ENCODE peak calls at places on chromosomes 13 and 19, in seven cellular contexts. Z is neuronal stem cell, L is H9, Q is mesenchymal stem cell, K is IMR-90, W is H1, C is trophoblast cell. U is an unnamed sample. For H3K4me1, the result is how much of the 10 kb centered on the place peaks cover.

GRCh38 chr19:49581007-49581508 is at the start of gene PRRG2:
- DNase-seq in C (no peak), Z (no peak), Q (no peak), K (no peak), W (no peak), L (peak), U (peak)

GRCh38 chr19:58395979-58396627 is 647 bp downstream of the RNF225 start:
- DNase-seq in K (no peak), C (no peak), W (no peak), Z (no peak), L (peak), Q (no peak), U (peak)

GRCh38 chr19:8340341-8341096 is 2.5 kb downstream of the KANK3 start:
- DNase-seq in C (no peak), K (no peak), Q (peak), W (no peak), Z (no peak), L (peak), U (no peak)

GRCh38 chr19:11451942-11452813 is 16.7 kb downstream of the PRKCSH start:
- DNase-seq in L (peak), Q (no peak), Z (no peak), C (no peak), W (no peak), K (no peak), U (no peak)

GRCh38 chr19:14019100-14019499 is 8.8 kb upstream of the RLN3 start:
- DNase-seq in L (no peak), K (no peak), W (no peak), Q (no peak), C (no peak), Z (no peak), U (no peak)

GRCh38 chr19:44527554-44527953 is 1.9 kb downstream of the CEACAM20 start:
- DNase-seq in Z (no peak), W (no peak), L (no peak), Q (no peak), K (no peak), C (no peak), U (no peak)

GRCh38 chr19:48671456-48671995 is 1.3 kb downstream of the NTN5 start:
- DNase-seq in C (no peak), Z (no peak), K (no peak), W (no peak), L (no peak), Q (no peak), U (no peak)

GRCh38 chr13:109271991-109272454 is 514.4 kb downstream of the IRS2 start:
- DNase-seq in W (no peak), Q (peak), K (no peak), L (no peak), Z (no peak), C (peak), U (peak)

GRCh38 chr19:48450441-48450840 is 4.7 kb downstream of the GRWD1 start:
- DNase-seq in Z (no peak), L (no peak), W (no peak), K (no peak), C (no peak), Q (no peak), U (no peak)

GRCh38 chr13:32880636-32881035 is 135.6 kb upstream of the KL start:
- DNase-seq in W (no peak), K (no peak), Q (no peak), Z (no peak), L (no peak), C (no peak), U (no peak)

GRCh38 chr19:29528946-29529645 is 3.3 kb downstream of the VSTM2B start:
- DNase-seq in L (peak), W (no peak), Z (peak), Q (no peak), K (no peak), C (no peak), U (peak)

GRCh38 chr19:46955813-46956371 is 63.7 kb upstream of the NPAS1 start:
- DNase-seq in L (no peak), Z (no peak), K (no peak), C (no peak), W (no peak), Q (no peak), U (no peak)

GRCh38 chr13:26042781-26043180 is 9.0 kb downstream of the SHISA2 start:
- DNase-seq in K (no peak), Z (no peak), C (no peak), L (no peak), W (no peak), Q (no peak), U (no peak)

GRCh38 chr13:52377898-52378297 is 28.1 kb downstream of the THSD1 start:
- DNase-seq in L (no peak), K (no peak), Z (no peak), Q (no peak), C (peak), W (no peak), U (no peak)

GRCh38 chr13:59863621-59864020 is 300.1 kb downstream of the DIAPH3 start:
- DNase-seq in Q (no peak), L (no peak), W (no peak), Z (no peak), K (no peak), C (no peak), U (no peak)

GRCh38 chr13:20390526-20391175 is 135.0 kb downstream of the CRYL1 start:
- DNase-seq in W (no peak), L (no peak), Z (no peak), Q (no peak), C (no peak), K (no peak), U (no peak)

DNA sequence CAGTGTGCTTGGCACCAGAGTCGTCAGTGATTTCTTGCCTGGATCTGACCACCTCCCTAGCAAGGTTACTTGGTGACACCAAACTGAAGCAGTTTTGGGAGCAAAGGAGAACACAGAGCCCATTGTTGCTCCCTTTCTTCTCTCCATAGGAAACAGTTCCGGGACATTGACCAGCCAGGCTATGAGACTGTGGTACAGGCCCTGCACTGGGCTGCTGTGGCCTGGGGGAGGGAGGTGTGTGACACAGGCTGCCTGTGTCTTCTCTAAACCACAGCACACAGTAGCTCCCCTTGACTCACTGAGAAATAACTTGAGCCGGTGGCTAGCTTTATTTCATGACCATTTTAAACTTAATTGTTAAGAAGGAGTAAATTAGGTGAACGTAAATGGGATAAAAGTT is 214.8 kb upstream of the UBL3 start:
- DNase-seq in C (no peak), Z (no peak), L (no peak), Q (no peak), W (no peak), K (no peak), U (no peak)
- H2BK5ac ChIP-seq in C (peak), Z (no peak), L (no peak), Q (no peak), W (no peak), K (no peak), U (no peak)

DNA sequence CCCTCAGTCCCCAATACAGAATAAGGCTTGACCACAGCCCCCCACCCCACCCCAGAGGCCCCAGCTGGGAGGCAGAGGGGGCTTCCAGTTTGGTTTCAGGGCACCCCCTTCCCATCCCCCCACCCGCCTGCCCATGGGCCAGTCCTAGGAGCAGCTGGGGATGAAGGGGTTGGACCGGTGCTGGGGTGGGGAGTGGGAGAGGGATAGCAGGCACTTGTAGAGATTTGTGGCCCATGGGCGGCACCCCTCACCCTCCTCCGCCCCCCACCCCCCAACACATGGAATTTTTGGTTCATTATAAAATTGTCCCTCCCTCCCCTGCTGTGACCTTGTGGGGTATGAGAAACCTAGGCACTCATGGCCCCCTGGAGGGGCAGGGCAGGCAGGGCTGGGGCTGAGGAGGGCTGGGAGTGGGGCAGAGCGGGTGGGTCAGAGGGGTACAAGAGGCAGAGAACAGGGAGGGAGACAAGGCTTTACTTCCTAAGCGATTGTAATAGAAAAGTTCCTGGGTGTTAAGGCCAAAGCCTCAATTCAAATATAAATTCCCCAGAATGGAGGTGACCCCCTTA is 5.3 kb upstream of the GSK3A start:
- DNase-seq in Q (no peak), L (no peak), Z (no peak), K (no peak), W (no peak), C (no peak), U (no peak)
- H3K4me1 ChIP-seq in Q (under half), L (under half), Z (under half), K (under half), W (under half), C (under half), U (under half)

GRCh38 chr19:2423913-2424685 is 3.3 kb downstream of the TIMM13 start:
- DNase-seq in K (no peak), W (no peak), Q (no peak), C (no peak), Z (no peak), L (peak), U (no peak)

GRCh38 chr19:2421581-2422306 is 5.6 kb downstream of the TIMM13 start:
- DNase-seq in Z (no peak), K (no peak), L (peak), C (no peak), Q (no peak), W (no peak), U (no peak)

GRCh38 chr19:2424686-2425621 is 2.4 kb downstream of the TIMM13 start:
- DNase-seq in Z (peak), C (peak), Q (peak), K (peak), W (peak), L (peak), U (peak)

GRCh38 chr19:2425622-2426581 is 1.5 kb downstream of the TIMM13 start:
- DNase-seq in L (peak), Z (no peak), Q (no peak), K (no peak), W (no peak), C (no peak), U (no peak)

DNA sequence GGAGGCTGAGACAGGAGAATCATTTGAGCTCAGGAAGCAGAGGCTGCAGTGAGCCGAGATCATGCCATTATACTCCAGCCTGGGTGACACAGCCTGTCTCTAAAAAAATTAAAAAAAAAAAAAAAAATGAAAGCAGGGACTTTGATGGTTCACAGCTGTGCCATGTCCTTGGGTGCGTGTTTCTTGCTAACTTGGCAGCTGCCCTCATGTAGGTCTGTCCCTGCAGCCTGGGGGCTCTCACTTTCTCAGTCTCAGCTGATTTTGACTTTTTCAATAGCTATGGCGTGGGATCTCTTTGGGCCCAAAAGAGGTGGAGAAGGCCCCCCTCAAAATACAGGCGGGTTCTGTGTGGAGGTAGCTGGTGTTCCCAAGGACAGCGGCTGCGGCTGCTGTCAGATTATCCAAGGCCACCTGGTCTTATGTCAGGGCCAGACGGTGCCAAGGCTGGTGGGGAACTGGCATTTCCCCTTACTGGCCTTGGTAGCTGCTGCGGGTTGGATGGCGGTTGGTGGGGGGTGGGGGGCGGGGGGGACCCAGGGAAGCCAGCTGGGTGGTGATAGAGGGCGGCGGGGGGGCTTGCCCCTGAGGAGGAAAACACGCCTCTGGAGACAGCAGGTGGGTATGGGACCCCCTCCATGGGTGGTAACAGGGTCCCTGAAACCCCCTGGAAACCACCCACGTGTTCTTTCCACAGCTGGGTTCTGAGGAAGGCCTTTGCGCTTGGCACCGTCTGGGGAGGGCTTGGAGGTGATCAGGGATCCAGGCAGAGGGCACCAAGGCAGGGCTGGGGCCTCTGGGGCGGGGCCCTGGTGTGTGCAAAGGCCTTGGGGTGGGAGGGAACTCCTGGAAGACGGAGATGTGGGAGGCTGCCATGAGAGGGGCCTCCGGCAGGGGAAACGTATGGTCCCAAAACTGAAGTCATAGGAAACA is 4.2 kb downstream of the TIMM13 start:
- DNase-seq in K (no peak), W (no peak), Q (no peak), Z (no peak), C (no peak), L (no peak), U (no peak)
- H4K8ac ChIP-seq in K (no peak), W (no peak), Q (no peak), Z (no peak), C (no peak), L (no peak), U (no peak)

GRCh38 chr19:42327381-42327780 is 1.9 kb downstream of the MEGF8 start:
- DNase-seq in W (no peak), Q (no peak), L (no peak), Z (no peak), K (no peak), C (no peak), U (no peak)

GRCh38 chr19:42325896-42326771 is 699 bp downstream of the MEGF8 start:
- DNase-seq in Q (no peak), C (no peak), Z (no peak), L (peak), K (no peak), W (no peak), U (peak)

GRCh38 chr19:42325308-42325895 is at the start of gene MEGF8:
- DNase-seq in Q (peak), K (peak), Z (peak), W (peak), L (peak), C (peak), U (peak)

GRCh38 chr19:42328854-42329253 is 3.4 kb downstream of the MEGF8 start:
- DNase-seq in W (no peak), Z (no peak), C (no peak), K (no peak), Q (no peak), L (no peak), U (no peak)

GRCh38 chr19:42326969-42327368 is 1.5 kb downstream of the MEGF8 start:
- DNase-seq in Z (no peak), L (no peak), C (no peak), Q (no peak), W (no peak), K (no peak), U (no peak)
- H2BK5ac ChIP-seq in Z (no peak), L (no peak), C (no peak), Q (no peak), W (no peak), K (no peak), U (no peak)